ENCODE peak calls at places on chromosomes 4 and X, in seven cellular contexts. H, B, Y, I, Q, S and O are unnamed samples.

GRCh38 chrX:66408507-66408906 is 230.4 kb downstream of the EDA2R start:
- DNase-seq in B (no peak), S (no peak), I (no peak), H (no peak), Q (no peak), Y (no peak), O (no peak)

GRCh38 chr4:184383497-184384055 is 90.8 kb downstream of the IRF2 start:
- DNase-seq in Y (no peak), I (no peak), Q (peak), B (no peak), S (no peak), H (no peak), O (peak)

GRCh38 chrX:45711231-45711630 is 510.6 kb upstream of the DIPK2B start:
- DNase-seq in I (no peak), H (no peak), Y (no peak), Q (no peak), S (no peak), B (no peak), O (no peak)

GRCh38 chr4:152258804-152259708 is 276.8 kb downstream of the FBXW7 start:
- DNase-seq in I (no peak), B (no peak), H (no peak), S (no peak), Y (no peak), Q (peak), O (peak)

GRCh38 chr4:116752027-116752426 is 333.3 kb downstream of the TRAM1L1 start:
- DNase-seq in Y (no peak), H (no peak), Q (no peak), I (no peak), B (no peak), S (no peak), O (no peak)

GRCh38 chr4:17630228-17630627 is 15.8 kb downstream of the MED28 start:
- DNase-seq in I (no peak), S (no peak), Q (no peak), H (no peak), B (no peak), Y (no peak), O (no peak)

GRCh38 chr4:129335263-129335662 is 239.3 kb downstream of the C4orf33 start:
- DNase-seq in H (no peak), S (no peak), Y (peak), B (no peak), I (no peak), Q (no peak), O (no peak)

GRCh38 chrX:153522259-153522658 is 4.8 kb downstream of the ATP2B3 start:
- DNase-seq in I (no peak), S (no peak), Y (no peak), H (no peak), Q (no peak), B (no peak), O (no peak)

GRCh38 chrX:310621-311155 is 7.9 kb downstream of the GTPBP6 start:
- DNase-seq in H (no peak), B (no peak), Q (no peak), I (no peak), S (no peak), Y (no peak), O (no peak)